ENCODE peak calls at places on chromosomes 2 and 18, in four cellular contexts. P is mesenchymal stem cell, F is KG1, J is left ventricle myocardium inferior. S is an unnamed sample.

GRCh38 chr18:67302043-67302442 is 214.5 kb downstream of the DSEL start:
- DNase-seq in P (peak; percentile 58), F (no peak), J (no peak), S (no peak)

GRCh38 chr2:110747522-110748488 is 15.4 kb downstream of the ACOXL start:
- DNase-seq in P (no peak), F (no peak), J (no peak), S (no peak)

GRCh38 chr2:121634354-121635307 is 14.6 kb downstream of the CLASP1 start:
- DNase-seq in P (peak; percentile 84), F (no peak), J (no peak), S (no peak)

GRCh38 chr2:9474361-9475117 is at the start of gene IAH1:
- DNase-seq in P (no peak), F (peak; percentile 19), J (peak; percentile 73), S (no peak)

GRCh38 chr2:216146573-216146972 is 37.4 kb downstream of the XRCC5 start:
- DNase-seq in P (no peak), F (no peak), J (no peak), S (no peak)

GRCh38 chr18:49459404-49460171 is 857 bp downstream of the DYM start:
- DNase-seq in P (peak; percentile 30), F (no peak), J (no peak), S (no peak)

GRCh38 chr2:70029814-70030409 is 57.4 kb upstream of the PCBP1 start:
- DNase-seq in P (peak; percentile 94), F (no peak), J (peak; percentile 54), S (peak; percentile 97)

GRCh38 chr2:130834091-130834922 is 2.4 kb upstream of the ARHGEF4 start:
- DNase-seq in P (no peak), F (no peak), J (no peak), S (no peak)

GRCh38 chr2:217313386-217313785 is 453.5 kb upstream of the TNP1 start:
- DNase-seq in P (no peak), F (no peak), J (no peak), S (no peak)

GRCh38 chr2:27380626-27381556 is at the start of gene ZNF513:
- DNase-seq in P (peak; percentile 97), F (peak; percentile 88), J (peak; percentile 97), S (no peak)

GRCh38 chr2:158724803-158725271 is 70.3 kb upstream of the DAPL1 start:
- DNase-seq in P (peak; percentile 40), F (no peak), J (no peak), S (no peak)

GRCh38 chr2:176582990-176583481 is 313.8 kb downstream of the MTX2 start:
- DNase-seq in P (peak; percentile 91), F (no peak), J (no peak), S (no peak)

GRCh38 chr2:210157546-210157945 is 13.7 kb downstream of the KANSL1L start:
- DNase-seq in P (no peak), F (no peak), J (no peak), S (no peak)

GRCh38 chr18:74834424-74835309 is 237.0 kb downstream of the ZNF407 start:
- DNase-seq in P (no peak), F (no peak), J (no peak), S (no peak)

S was measured in SK-N-MC.